ENCODE peak calls at places on chromosomes 16 and 17, in six cellular contexts. V, S, I, R, W and F are unnamed samples.

GRCh38 chr16:69310479-69311114 is 553 bp upstream of the VPS4A start:
- DNase-seq in I (no peak), R (no peak), S (no peak), W (no peak), V (no peak), F (no peak)

GRCh38 chr16:5200123-5200522 is 102.5 kb upstream of the EEF2KMT start:
- DNase-seq in V (no peak), W (no peak), S (no peak), R (no peak), I (no peak), F (no peak)

GRCh38 chr16:67641779-67642708 is 2.9 kb upstream of the CARMIL2 start:
- DNase-seq in V (no peak), S (no peak), R (no peak), I (no peak), W (no peak), F (no peak)

GRCh38 chr16:64250866-64251265 is 871.0 kb downstream of the CDH11 start:
- DNase-seq in R (no peak), S (no peak), I (no peak), W (no peak), V (no peak), F (no peak)

GRCh38 chr16:14007460-14007859 is 63.7 kb upstream of the MRTFB start:
- DNase-seq in V (no peak), I (no peak), S (no peak), W (peak), R (no peak), F (no peak)

GRCh38 chr17:38660097-38661026 is 14.4 kb downstream of the EPOP start:
- DNase-seq in R (no peak), V (peak), W (no peak), I (no peak), S (no peak), F (no peak)

GRCh38 chr16:57570301-57571070 is 28.0 kb downstream of the ADGRG5 start:
- DNase-seq in I (no peak), W (no peak), R (no peak), S (no peak), V (no peak), F (no peak)

GRCh38 chr16:50268352-50268751 is 2.0 kb downstream of the ADCY7 start:
- DNase-seq in V (no peak), R (no peak), W (no peak), S (no peak), I (peak), F (no peak)

GRCh38 chr16:27690604-27691003 is 140.7 kb downstream of the KATNIP start:
- DNase-seq in W (no peak), V (peak), S (peak), I (peak), R (peak), F (no peak)

GRCh38 chr17:42673885-42674754 is 2.7 kb downstream of the PLEKHH3 start:
- DNase-seq in R (peak), V (peak), W (no peak), I (peak), S (no peak), F (peak)

GRCh38 chr17:77281904-77282367 is 141.2 kb downstream of the SEC14L1 start:
- DNase-seq in I (no peak), S (no peak), R (peak), W (no peak), V (no peak), F (peak)

GRCh38 chr17:44827863-44828262 is 2.2 kb downstream of the GJC1 start:
- DNase-seq in R (no peak), W (no peak), I (no peak), S (no peak), V (no peak), F (no peak)

GRCh38 chr17:44831270-44831770 is 1.2 kb upstream of the GJC1 start:
- DNase-seq in W (no peak), V (no peak), S (no peak), I (no peak), R (no peak), F (no peak)

GRCh38 chr17:44830359-44831269 is 527 bp upstream of the GJC1 start:
- DNase-seq in V (no peak), W (no peak), R (peak), I (no peak), S (no peak), F (peak)

GRCh38 chr17:44828919-44829557 is 1.0 kb downstream of the GJC1 start:
- DNase-seq in I (no peak), V (no peak), S (no peak), W (no peak), R (no peak), F (no peak)

DNA sequence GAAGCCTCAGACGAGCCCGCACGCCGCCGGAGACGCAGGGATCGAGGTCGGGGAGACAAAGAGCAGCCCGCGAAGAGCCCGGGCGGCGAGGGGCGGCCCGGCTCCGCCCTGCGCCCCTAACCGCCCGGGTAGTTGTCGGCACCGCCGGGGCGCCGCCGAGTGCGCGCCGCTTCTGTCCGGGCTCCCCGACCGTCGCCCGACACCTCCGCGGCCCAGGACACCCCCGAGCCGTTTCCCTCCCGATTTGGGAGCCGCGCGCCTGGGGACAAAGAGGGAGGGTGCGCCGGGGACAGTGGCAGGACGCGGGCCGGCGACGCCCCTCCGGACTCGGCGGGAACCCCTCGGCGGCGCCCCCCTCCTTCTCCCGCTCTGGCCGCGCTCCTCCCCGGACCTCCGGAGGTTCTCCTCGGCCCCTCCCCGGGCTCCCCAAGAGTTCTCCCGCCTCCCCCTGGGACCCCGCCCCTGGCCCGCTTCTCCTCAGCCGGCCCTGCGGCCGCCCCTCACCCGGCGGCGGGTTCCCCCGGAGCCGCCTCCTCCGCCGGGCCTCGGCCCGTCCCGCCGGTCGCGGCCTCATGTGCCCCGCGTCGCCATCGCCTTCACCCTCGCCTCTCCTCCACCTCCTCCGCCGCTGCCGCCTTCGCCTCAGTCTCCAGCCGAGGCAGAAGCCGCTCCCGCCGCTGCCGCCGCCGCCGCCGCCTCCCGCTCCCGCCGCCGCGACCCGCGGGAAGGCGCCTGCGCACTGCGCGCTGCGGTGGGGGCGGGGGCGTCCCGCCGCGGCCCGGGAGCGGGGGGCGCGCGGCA is at the start of gene GJC1:
- DNase-seq in W (no peak), V (peak), R (peak), I (no peak), S (no peak), F (no peak)
- TF ChIP-seq ATF3 in W (no peak), V (no peak), R (no peak), I (no peak), S (no peak), F (no peak)

GRCh38 chr17:66865151-66865550 is 30.2 kb downstream of the CACNG5 start:
- DNase-seq in I (no peak), S (no peak), V (no peak), R (no peak), W (no peak), F (no peak)
- TF ChIP-seq ATF3 in I (no peak), S (no peak), V (no peak), R (no peak), W (no peak), F (no peak)

GRCh38 chr16:16864536-16864935 is 485.6 kb downstream of the NPIPA7 start:
- DNase-seq in S (no peak), V (no peak), R (no peak), W (no peak), I (no peak), F (no peak)

GRCh38 chr16:16865374-16865773 is 486.4 kb downstream of the NPIPA7 start:
- DNase-seq in W (no peak), R (no peak), V (no peak), S (no peak), I (no peak), F (no peak)

GRCh38 chr16:16871196-16871595 is 492.3 kb downstream of the NPIPA7 start:
- DNase-seq in R (peak), V (no peak), W (no peak), S (no peak), I (no peak), F (no peak)

GRCh38 chr16:16868727-16869126 is 489.8 kb downstream of the NPIPA7 start:
- DNase-seq in W (no peak), R (no peak), I (no peak), V (no peak), S (no peak), F (no peak)

DNA sequence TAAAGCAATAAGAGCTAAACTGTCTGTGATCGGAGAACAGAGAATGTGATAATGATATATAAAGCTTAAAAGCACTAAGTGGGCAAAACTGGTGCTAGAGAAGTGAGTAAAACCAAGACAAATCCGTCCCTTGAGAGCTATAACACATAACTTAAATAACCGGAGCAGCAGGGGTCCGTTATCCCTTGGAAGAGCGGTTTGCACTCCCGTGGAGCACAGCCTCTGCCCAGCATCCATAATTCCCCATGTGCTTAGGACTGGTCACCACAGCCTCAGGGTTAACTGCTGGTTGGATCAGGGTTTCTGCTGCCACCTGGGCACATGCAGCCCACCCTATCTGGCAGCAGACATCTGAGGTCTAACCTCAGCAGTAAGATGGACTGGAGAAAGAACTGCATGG is 489.1 kb downstream of the NPIPA7 start:
- DNase-seq in V (no peak), S (no peak), I (no peak), W (no peak), R (peak), F (peak)
- TF ChIP-seq ATF3 in V (no peak), S (no peak), I (no peak), W (no peak), R (no peak), F (no peak)

GRCh38 chr17:10702574-10702973 is 5.2 kb downstream of the ADPRM start:
- DNase-seq in V (peak), R (no peak), W (no peak), S (no peak), I (no peak), F (no peak)

GRCh38 chr17:10697092-10698081 is at the start of the genes ADPRM and SCO1:
- DNase-seq in R (peak), V (peak), S (peak), I (peak), W (peak), F (peak)

GRCh38 chr17:10699861-10700260 is 2.5 kb downstream of the ADPRM start:
- DNase-seq in I (no peak), W (no peak), R (no peak), S (no peak), V (no peak), F (no peak)

GRCh38 chr17:10698116-10698818 is 873 bp downstream of the ADPRM start:
- DNase-seq in S (no peak), R (no peak), W (no peak), V (peak), I (peak), F (no peak)
- TF ChIP-seq ATF3 in S (no peak), R (no peak), W (no peak), V (no peak), I (no peak), F (no peak)